ENCODE peak calls at places on chromosomes 4 and X, in nine cellular contexts. M is Peyer's patch, Z is suprapubic skin, D is fibroblast of mammary gland, H is astrocyte of the cerebellum, E is bronchial epithelial cell, Y is cardiac fibroblast, J is A549, C is transverse colon. P is an unnamed sample.

GRCh38 chr4:125013891-125014290 is 300.9 kb upstream of the FAT4 start:
- DNase-seq in Y (peak), Z (no peak), E (peak), C (no peak), D (peak), M (no peak), H (no peak), J (no peak), P (no peak)

GRCh38 chr4:83034630-83035494 is at the start of gene COPS4:
- DNase-seq in Z (peak), Y (peak), J (peak), C (peak), H (peak), D (peak), E (peak), M (peak), P (peak)

GRCh38 chr4:122636697-122637096 is 15.8 kb upstream of the IL21 start:
- DNase-seq in M (no peak), Z (no peak), E (no peak), C (no peak), H (no peak), J (no peak), D (no peak), Y (no peak), P (no peak)

GRCh38 chrX:10177004-10177396 is 20.2 kb downstream of the CLCN4 start:
- DNase-seq in J (no peak), E (no peak), C (no peak), Y (no peak), Z (no peak), M (no peak), H (no peak), D (no peak), P (no peak)

GRCh38 chrX:104254442-104255115 is at the start of gene ESX1:
- DNase-seq in M (no peak), H (no peak), E (peak), C (no peak), D (peak), J (no peak), Z (no peak), Y (peak), P (no peak)

GRCh38 chrX:135094726-135095125 is 25.6 kb downstream of the ETDB start:
- DNase-seq in E (no peak), Z (no peak), M (no peak), D (no peak), J (no peak), H (no peak), Y (no peak), C (no peak), P (no peak)

GRCh38 chr4:119659576-119659975 is 31.0 kb upstream of the PDE5A start:
- DNase-seq in M (no peak), C (no peak), Y (no peak), J (no peak), E (no peak), H (no peak), Z (no peak), D (no peak), P (no peak)

GRCh38 chr4:25672756-25673155 is 17.1 kb downstream of the SLC34A2 start:
- DNase-seq in C (no peak), J (no peak), M (no peak), E (no peak), D (no peak), H (no peak), Z (no peak), Y (no peak), P (no peak)

GRCh38 chrX:905828-906566 is 275.4 kb downstream of the SHOX start:
- DNase-seq in J (no peak), C (no peak), Z (no peak), M (no peak), Y (no peak), H (no peak), D (no peak), E (no peak), P (peak)

GRCh38 chrX:104854790-104855340 is 288.9 kb downstream of the IL1RAPL2 start:
- DNase-seq in E (no peak), C (no peak), D (peak), Z (no peak), M (no peak), Y (no peak), J (no peak), H (peak), P (no peak)

GRCh38 chrX:135596495-135596894 is 76.0 kb downstream of the INTS6L start:
- DNase-seq in E (no peak), H (no peak), Z (no peak), J (peak), M (peak), C (peak), D (peak), Y (peak), P (no peak)

GRCh38 chrX:106718709-106719108 is 7.8 kb upstream of the RNF128 start:
- DNase-seq in Z (no peak), C (no peak), E (no peak), Y (no peak), D (no peak), J (no peak), H (no peak), M (no peak), P (no peak)

GRCh38 chr4:113179091-113179490 is 129.6 kb downstream of the ANK2 start:
- DNase-seq in H (no peak), Y (peak), M (no peak), C (no peak), J (no peak), E (no peak), D (no peak), Z (no peak), P (no peak)

GRCh38 chr4:15194520-15194919 is 192.2 kb downstream of the CPEB2 start:
- DNase-seq in D (no peak), Y (peak), J (no peak), Z (no peak), E (no peak), H (no peak), M (no peak), C (no peak), P (no peak)

GRCh38 chr4:169931996-169932395 is 94.2 kb downstream of the MFAP3L start:
- DNase-seq in H (no peak), Y (no peak), C (no peak), Z (no peak), E (no peak), J (no peak), M (no peak), D (no peak), P (no peak)

GRCh38 chr4:169934794-169935400 is 91.3 kb downstream of the MFAP3L start:
- DNase-seq in D (no peak), M (no peak), C (no peak), Z (no peak), E (no peak), H (no peak), J (no peak), Y (no peak), P (no peak)

GRCh38 chr4:169933531-169933930 is 92.7 kb downstream of the MFAP3L start:
- DNase-seq in D (no peak), M (no peak), Z (no peak), E (no peak), J (no peak), Y (no peak), C (no peak), H (no peak), P (no peak)
- TF ChIP-seq CTCF in D (no peak), M (no peak), Z (no peak), E (no peak), J (no peak), Y (no peak), C (no peak), H (no peak), P (no peak)

DNA sequence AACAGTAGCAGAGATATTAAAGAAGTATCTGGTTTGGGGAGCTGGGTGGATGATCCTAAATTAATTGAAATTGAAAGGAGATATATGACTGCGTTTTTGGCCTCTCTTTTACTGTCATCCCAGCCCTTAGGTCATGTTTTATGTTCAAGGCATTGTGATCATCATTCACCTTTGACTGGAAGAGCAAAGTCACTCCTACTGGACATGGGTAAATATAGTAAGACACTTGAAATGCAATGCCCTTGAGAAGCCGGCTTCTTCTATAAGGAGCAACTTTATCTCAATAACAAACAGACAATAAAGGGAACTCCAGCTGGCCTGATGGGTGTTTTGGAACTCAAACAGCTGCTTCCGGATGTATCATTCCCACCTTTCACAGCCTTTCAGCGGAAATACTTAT is 65.0 kb upstream of the C4orf54 start:
- DNase-seq in J (no peak), D (no peak), E (no peak), M (no peak), H (no peak), Z (no peak), C (no peak), Y (peak), P (no peak)
- TF ChIP-seq CTCF in J (no peak), D (no peak), E (no peak), M (no peak), H (no peak), Z (no peak), C (no peak), Y (no peak), P (no peak)

GRCh38 chrX:81232218-81232617 is 30.3 kb downstream of the SH3BGRL start:
- DNase-seq in C (no peak), D (no peak), M (no peak), E (no peak), H (no peak), J (no peak), Z (no peak), Y (no peak), P (no peak)

GRCh38 chrX:81229901-81230300 is 28.0 kb downstream of the SH3BGRL start:
- DNase-seq in M (no peak), J (no peak), D (no peak), E (no peak), C (no peak), Y (no peak), H (no peak), Z (no peak), P (no peak)

DNA sequence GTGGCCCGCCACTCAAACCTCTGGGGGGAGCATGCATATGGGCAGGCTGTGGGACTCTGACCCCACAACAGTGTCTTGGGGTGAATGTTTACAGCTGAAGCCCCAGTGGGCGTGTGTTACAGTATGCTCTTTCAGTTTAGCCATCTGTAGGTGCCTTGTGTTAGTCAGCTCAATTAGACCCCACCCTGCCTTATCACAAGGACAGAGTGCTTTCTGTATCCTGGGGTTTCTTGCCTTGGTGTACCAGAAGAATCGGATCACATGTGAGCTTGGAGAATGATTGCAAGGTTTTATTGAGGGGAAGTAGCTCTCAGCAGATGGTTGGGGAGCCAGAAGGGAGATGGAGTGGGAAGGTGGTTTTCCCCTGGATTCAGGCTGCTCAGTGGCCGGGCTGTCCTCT is 27.3 kb downstream of the SH3BGRL start:
- DNase-seq in Y (no peak), D (no peak), Z (no peak), J (no peak), C (no peak), M (peak), H (no peak), E (no peak), P (no peak)
- TF ChIP-seq CTCF in Y (no peak), D (no peak), Z (no peak), J (no peak), C (no peak), M (no peak), H (no peak), E (no peak), P (no peak)

DNA sequence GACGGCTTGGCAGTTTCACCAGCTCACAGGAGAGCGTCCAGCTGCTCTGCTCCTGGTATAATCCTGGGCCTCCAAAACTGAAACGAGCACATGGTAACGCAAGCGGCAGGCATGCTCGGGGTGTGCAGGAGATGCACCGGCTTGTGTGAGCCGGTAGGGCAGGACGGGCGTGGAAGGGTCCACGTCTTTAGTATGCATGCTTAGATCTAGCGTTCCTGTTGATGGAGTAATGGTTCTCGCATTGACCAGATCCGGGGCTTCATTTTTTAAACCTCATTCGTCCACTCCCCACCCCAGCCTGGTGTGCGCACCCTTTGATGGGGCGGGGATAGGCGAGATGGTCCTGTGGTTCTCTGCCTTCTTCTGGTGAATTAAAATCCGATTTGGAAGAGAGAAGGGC is 39.7 kb downstream of the FAM149A start:
- DNase-seq in D (peak), H (peak), C (peak), Y (peak), J (peak), Z (no peak), E (peak), M (no peak), P (no peak)
- TF ChIP-seq CTCF in D (no peak), H (peak), C (peak), Y (peak), J (no peak), Z (peak), E (peak), M (no peak), P (peak)

GRCh38 chr4:4840351-4840750 is 19.1 kb upstream of the MSX1 start:
- DNase-seq in E (no peak), Z (no peak), M (no peak), J (no peak), Y (no peak), C (no peak), H (no peak), D (no peak), P (no peak)
- TF ChIP-seq CTCF in E (no peak), Z (no peak), M (no peak), J (no peak), Y (no peak), C (no peak), H (no peak), D (no peak), P (no peak)

DNA sequence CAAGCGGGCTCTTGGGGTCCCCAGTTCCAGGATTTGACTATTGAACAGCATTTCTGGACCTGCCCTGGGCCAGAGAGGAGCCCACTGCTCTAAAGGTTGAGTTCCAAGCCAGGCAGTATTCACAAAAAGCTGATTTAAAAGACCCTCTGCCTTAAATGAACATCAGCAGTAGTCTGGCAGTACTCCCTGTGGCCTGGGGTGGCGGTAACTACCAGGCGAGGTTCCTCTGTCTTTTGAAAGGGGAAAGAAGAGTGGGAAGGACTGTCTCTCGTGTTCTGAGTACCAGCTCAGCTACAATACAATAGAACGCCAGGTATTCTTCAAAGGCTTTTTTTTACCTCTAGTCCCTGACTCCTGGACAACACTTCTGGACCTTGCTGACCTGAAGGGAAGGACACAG is 456.4 kb upstream of the TEX13C start:
- DNase-seq in Y (no peak), J (no peak), D (no peak), H (no peak), E (no peak), M (no peak), C (no peak), Z (no peak), P (no peak)
- TF ChIP-seq CTCF in Y (no peak), J (no peak), D (no peak), H (no peak), E (no peak), M (no peak), C (no peak), Z (no peak), P (no peak)

GRCh38 chrX:12865359-12865758 is 1.5 kb upstream of the TLR7 start:
- DNase-seq in E (no peak), C (no peak), D (no peak), H (no peak), J (no peak), M (no peak), Y (peak), Z (no peak), P (no peak)
- TF ChIP-seq CTCF in E (no peak), C (no peak), D (no peak), H (no peak), J (no peak), M (no peak), Y (no peak), Z (no peak), P (no peak)

DNA sequence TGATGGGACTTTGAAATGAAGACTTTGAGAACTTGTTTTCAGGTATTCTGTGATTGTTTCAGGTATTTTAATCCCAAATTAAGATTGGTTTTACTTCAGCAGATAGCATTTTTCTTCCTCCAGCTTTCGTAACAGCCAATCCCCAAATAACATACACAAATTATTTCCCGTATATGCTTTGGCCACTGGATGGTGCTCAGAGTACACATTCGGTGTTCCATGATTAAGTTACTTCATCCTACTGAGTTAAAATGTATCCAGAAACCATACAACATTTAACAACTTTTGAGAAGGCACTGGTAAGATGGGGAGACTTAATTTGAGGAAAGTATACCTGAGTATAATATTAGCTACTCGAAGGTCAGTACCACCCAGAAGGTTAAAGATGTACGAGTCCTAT is 233.4 kb upstream of the FAM47A start:
- DNase-seq in D (peak), J (no peak), Z (no peak), E (peak), H (peak), C (no peak), M (no peak), Y (peak), P (no peak)
- TF ChIP-seq CTCF in D (peak), J (no peak), Z (peak), E (peak), H (peak), C (no peak), M (no peak), Y (peak), P (peak)

P was measured in type B pancreatic cell.